ENCODE peak calls at places on chromosomes 11 and 22, in seven cellular contexts. J is NCI-H2081 treated with DMSO at 0.1 percent for 48 hours, H is epithelial cell of esophagus, I is chondrocyte, D is kidney epithelial cell, R is endothelial cell of umbilical vein, Z is OCI-M1. V is an unnamed sample.

GRCh38 chr22:26762503-26763170 is 105.2 kb downstream of the MIAT start:
- DNase-seq in J (no peak), H (peak), I (no peak), D (no peak), R (no peak), Z (no peak), V (no peak)

GRCh38 chr11:72519220-72519881 is 85.0 kb upstream of the CLPB start:
- DNase-seq in J (no peak), H (no peak), I (no peak), D (no peak), R (no peak), Z (peak), V (no peak)

GRCh38 chr11:85052636-85053035 is 574.5 kb downstream of the DLG2 start:
- DNase-seq in J (no peak), H (no peak), I (no peak), D (no peak), R (no peak), Z (no peak), V (no peak)

GRCh38 chr11:119363874-119364590 is 17.5 kb downstream of the USP2 start:
- DNase-seq in J (no peak), H (peak), I (peak), D (no peak), R (peak), Z (no peak), V (peak)

GRCh38 chr11:44110231-44110679 is 14.8 kb downstream of the EXT2 start:
- DNase-seq in J (no peak), H (peak), I (no peak), D (no peak), R (peak), Z (peak), V (peak)

GRCh38 chr22:37556750-37557149 is 3.5 kb upstream of the CDC42EP1 start:
- DNase-seq in J (no peak), H (no peak), I (no peak), D (no peak), R (no peak), Z (no peak), V (no peak)

GRCh38 chr11:124934862-124935547 is 842 bp downstream of the HEPACAM start:
- DNase-seq in J (no peak), H (peak), I (no peak), D (peak), R (peak), Z (no peak), V (peak)

GRCh38 chr11:37394236-37394870 is 796.3 kb upstream of the RAG2 start:
- DNase-seq in J (no peak), H (peak), I (no peak), D (no peak), R (no peak), Z (peak), V (peak)

GRCh38 chr11:125071408-125071807 is 8.3 kb downstream of the SLC37A2 start:
- DNase-seq in J (no peak), H (no peak), I (peak), D (no peak), R (no peak), Z (no peak), V (no peak)

GRCh38 chr11:69295995-69296889 is 2.3 kb downstream of the MYEOV start:
- DNase-seq in J (no peak), H (peak), I (no peak), D (no peak), R (no peak), Z (peak), V (no peak)

GRCh38 chr11:69371731-69372588 is 78.0 kb downstream of the MYEOV start:
- DNase-seq in J (no peak), H (no peak), I (peak), D (no peak), R (no peak), Z (no peak), V (no peak)

GRCh38 chr11:45303316-45303715 is 17.2 kb upstream of the SYT13 start:
- DNase-seq in J (no peak), H (no peak), I (no peak), D (no peak), R (no peak), Z (no peak), V (no peak)

GRCh38 chr11:10941429-10941828 is 83.6 kb upstream of the ZBED5 start:
- DNase-seq in J (no peak), H (no peak), I (no peak), D (no peak), R (no peak), Z (no peak), V (no peak)

GRCh38 chr11:117796456-117797428 is at the start of gene DSCAML1:
- DNase-seq in J (no peak), H (peak), I (no peak), D (no peak), R (no peak), Z (no peak), V (no peak)

GRCh38 chr11:125276635-125277008 is 112.1 kb downstream of the PKNOX2 start:
- DNase-seq in J (no peak), H (no peak), I (no peak), D (no peak), R (no peak), Z (no peak), V (no peak)

GRCh38 chr11:120089036-120090001 is 48.6 kb downstream of the TRIM29 start:
- DNase-seq in J (no peak), H (no peak), I (no peak), D (no peak), R (no peak), Z (no peak), V (no peak)

GRCh38 chr11:1628506-1629325 is 859 bp upstream of the KRTAP5-5 start:
- DNase-seq in J (no peak), H (peak), I (peak), D (no peak), R (peak), Z (peak), V (peak)

GRCh38 chr11:64692764-64693331 is 30.1 kb downstream of the NRXN2 start:
- DNase-seq in J (no peak), H (no peak), I (no peak), D (no peak), R (no peak), Z (no peak), V (no peak)

GRCh38 chr22:46450931-46451660 is 86.3 kb downstream of the CELSR1 start:
- DNase-seq in J (no peak), H (peak), I (no peak), D (no peak), R (no peak), Z (no peak), V (no peak)

GRCh38 chr11:124719534-124719933 is 20.2 kb upstream of the NRGN start:
- DNase-seq in J (no peak), H (no peak), I (no peak), D (no peak), R (no peak), Z (no peak), V (no peak)

GRCh38 chr11:128508785-128509518 is 78.4 kb downstream of the ETS1 start:
- DNase-seq in J (no peak), H (peak), I (no peak), D (no peak), R (no peak), Z (no peak), V (no peak)

GRCh38 chr22:20412474-20413216 is 18.7 kb downstream of the ZNF74 start:
- DNase-seq in J (no peak), H (no peak), I (peak), D (no peak), R (no peak), Z (peak), V (no peak)

GRCh38 chr11:64358907-64359711 is at the start of gene RPS6KA4:
- DNase-seq in J (no peak), H (peak), I (no peak), D (no peak), R (peak), Z (peak), V (peak)

GRCh38 chr22:28981818-28982499 is 79.7 kb downstream of the C22orf31 start:
- DNase-seq in J (no peak), H (no peak), I (no peak), D (no peak), R (no peak), Z (no peak), V (no peak)

GRCh38 chr11:121048464-121049233 is 24.7 kb downstream of the TBCEL start:
- DNase-seq in J (no peak), H (peak), I (no peak), D (no peak), R (no peak), Z (no peak), V (no peak)

GRCh38 chr11:69393178-69393832 is 88.2 kb upstream of the LINC01488 start:
- DNase-seq in J (no peak), H (no peak), I (no peak), D (no peak), R (no peak), Z (no peak), V (no peak)

GRCh38 chr11:36235750-36236149 is 53.5 kb downstream of the COMMD9 start:
- DNase-seq in J (no peak), H (peak), I (no peak), D (no peak), R (no peak), Z (no peak), V (no peak)

GRCh38 chr11:73748300-73748699 is 12.6 kb downstream of the RAB6A start:
- DNase-seq in J (no peak), H (no peak), I (no peak), D (no peak), R (no peak), Z (no peak), V (no peak)

GRCh38 chr11:76216536-76217326 is 10.4 kb upstream of the WNT11 start:
- DNase-seq in J (no peak), H (no peak), I (peak), D (no peak), R (no peak), Z (no peak), V (no peak)

GRCh38 chr11:92204731-92205130 is 19.9 kb upstream of the FAT3 start:
- DNase-seq in J (no peak), H (no peak), I (no peak), D (no peak), R (no peak), Z (no peak), V (no peak)

GRCh38 chr11:109972939-109973338 is 120.3 kb upstream of the ZC3H12C start:
- DNase-seq in J (no peak), H (peak), I (no peak), D (no peak), R (no peak), Z (peak), V (no peak)

GRCh38 chr11:43925932-43926505 is 16.4 kb upstream of the C11orf96 start:
- DNase-seq in J (no peak), H (no peak), I (no peak), D (no peak), R (peak), Z (no peak), V (peak)

GRCh38 chr11:27158763-27159679 is 118.4 kb downstream of the BBOX1 start:
- DNase-seq in J (no peak), H (peak), I (no peak), D (peak), R (peak), Z (peak), V (peak)

GRCh38 chr11:69726481-69726880 is 22.7 kb upstream of the FGF19 start:
- DNase-seq in J (no peak), H (no peak), I (no peak), D (no peak), R (no peak), Z (no peak), V (no peak)

GRCh38 chr22:42680648-42681047 is 31.5 kb upstream of the CYB5R3 start:
- DNase-seq in J (no peak), H (peak), I (no peak), D (peak), R (peak), Z (no peak), V (peak)

GRCh38 chr22:37943471-37944198 is 9.8 kb downstream of the C22orf23 start:
- DNase-seq in J (no peak), H (no peak), I (no peak), D (no peak), R (no peak), Z (no peak), V (no peak)

GRCh38 chr22:47060718-47061117 is 298.3 kb downstream of the TBC1D22A start:
- DNase-seq in J (no peak), H (no peak), I (no peak), D (no peak), R (no peak), Z (no peak), V (no peak)

GRCh38 chr22:44202261-44202789 is 21.6 kb downstream of the PARVG start:
- DNase-seq in J (no peak), H (no peak), I (no peak), D (no peak), R (no peak), Z (no peak), V (no peak)